ENCODE peak calls at places on chromosomes 16 and 17, in five cellular contexts. W is non-pigmented ciliary epithelial cell; M is Calu3; L is CD8-positive, alpha-beta T cell; K is Caki2. P is an unnamed sample.

GRCh38 chr17:32569171-32570080 is 82.6 kb downstream of the CDK5R1 start:
- DNase-seq in M (no peak), W (no peak), L (no peak), K (no peak), P (no peak)

GRCh38 chr16:57830890-57831484 is 28.7 kb upstream of the KIFC3 start:
- DNase-seq in W (no peak), M (no peak), K (no peak), L (no peak), P (no peak)

GRCh38 chr16:25126820-25127232 is 15.3 kb downstream of the LCMT1 start:
- DNase-seq in W (peak; percentile 82), K (peak; percentile 76), L (no peak), M (peak; percentile 73), P (peak; percentile 72)

GRCh38 chr17:78890111-78890897 is 12.7 kb downstream of the CEP295NL start:
- DNase-seq in L (peak; percentile 69), W (no peak), M (no peak), K (no peak), P (no peak)

GRCh38 chr17:43399839-43400328 is 1.1 kb downstream of the ARL4D start:
- DNase-seq in M (no peak), W (no peak), K (peak; percentile 53), L (no peak), P (peak; percentile 30)

GRCh38 chr16:89700649-89701424 is 668 bp downstream of the SPATA2L start:
- DNase-seq in K (peak; percentile 62), M (peak; percentile 77), W (no peak), L (peak; percentile 67), P (peak; percentile 88)

GRCh38 chr17:2366747-2367494 is 29.6 kb downstream of the SGSM2 start:
- DNase-seq in K (no peak), L (no peak), W (no peak), M (no peak), P (no peak)

GRCh38 chr16:19884611-19885455 is at the start of gene GPRC5B:
- DNase-seq in W (no peak), M (peak; percentile 74), K (peak; percentile 50), L (peak; percentile 67), P (peak; percentile 79)

GRCh38 chr16:66554492-66554891 is 2.1 kb downstream of the CKLF start:
- DNase-seq in L (peak; percentile 1), M (no peak), W (no peak), K (no peak), P (no peak)

GRCh38 chr16:75062135-75062943 is 54.2 kb downstream of the LDHD start:
- DNase-seq in W (no peak), M (no peak), K (no peak), L (no peak), P (no peak)

GRCh38 chr17:5203178-5203907 is 11.7 kb upstream of the ZNF594 start:
- DNase-seq in K (no peak), L (no peak), M (no peak), W (no peak), P (no peak)

GRCh38 chr17:81401727-81402529 is 6.7 kb downstream of the BAHCC1 start:
- DNase-seq in K (no peak), W (no peak), L (no peak), M (no peak), P (peak; percentile 49)

GRCh38 chr16:66899945-66900688 is 18.6 kb downstream of the CDH16 start:
- DNase-seq in M (peak; percentile 87), L (no peak), K (peak; percentile 77), W (peak; percentile 38), P (peak; percentile 87)

GRCh38 chr17:2207815-2208515 is 95.6 kb downstream of the SMG6 start:
- DNase-seq in L (no peak), W (no peak), M (no peak), K (no peak), P (no peak)

GRCh38 chr17:75854111-75854748 is 905 bp downstream of the WBP2 start:
- DNase-seq in W (no peak), L (no peak), M (no peak), K (peak; percentile 63), P (peak; percentile 43)

GRCh38 chr17:4230142-4230541 is 33.6 kb downstream of the ANKFY1 start:
- DNase-seq in K (peak; percentile 44), L (no peak), W (peak; percentile 84), M (no peak), P (no peak)

GRCh38 chr17:83203073-83203471 is 123.7 kb downstream of the METRNL start:
- DNase-seq in W (peak; percentile 74), L (no peak), M (no peak), K (no peak), P (no peak)

GRCh38 chr16:10752843-10753523 is 9.3 kb downstream of the NUBP1 start:
- DNase-seq in K (no peak), W (no peak), L (no peak), M (no peak), P (no peak)